ENCODE peak calls at places on chromosomes 12 and 14, in nine cellular contexts. One of them, this sample, is unnamed.

GRCh38 chr12:128025856-128026255 is 241.1 kb upstream of the TMEM132C start:
- DNase-seq in fibroblast of the aortic adventitia: no peak
- DNase-seq in choroid plexus epithelial cell: no peak
- DNase-seq in WTC11: no peak
- DNase-seq in BE2C: no peak
- DNase-seq in MCF 10A: no peak
- DNase-seq in tibial nerve: no peak
- DNase-seq in ovary: no peak
- DNase-seq in lung: no peak
- DNase-seq in this sample: no peak

GRCh38 chr12:81360916-81361315 is 283.0 kb downstream of the ACSS3 start:
- DNase-seq in ovary: no peak
- DNase-seq in tibial nerve: no peak
- DNase-seq in fibroblast of the aortic adventitia: no peak
- DNase-seq in BE2C: no peak
- DNase-seq in choroid plexus epithelial cell: no peak
- DNase-seq in WTC11: no peak
- DNase-seq in lung: no peak
- DNase-seq in MCF 10A: no peak
- DNase-seq in this sample: no peak

GRCh38 chr14:74083161-74083560 is 1.1 kb downstream of the ALDH6A1 start:
- DNase-seq in WTC11: no peak
- DNase-seq in choroid plexus epithelial cell: no peak
- DNase-seq in fibroblast of the aortic adventitia: no peak
- DNase-seq in tibial nerve: no peak
- DNase-seq in lung: no peak
- DNase-seq in ovary: no peak
- DNase-seq in MCF 10A: no peak
- DNase-seq in BE2C: no peak
- DNase-seq in this sample: no peak

GRCh38 chr14:77151918-77152588 is 10.5 kb upstream of the ZDHHC22 start:
- DNase-seq in choroid plexus epithelial cell: peak; percentile 56
- DNase-seq in tibial nerve: no peak
- DNase-seq in MCF 10A: peak; percentile 31
- DNase-seq in ovary: no peak
- DNase-seq in WTC11: no peak
- DNase-seq in BE2C: peak; percentile 23
- DNase-seq in lung: no peak
- DNase-seq in fibroblast of the aortic adventitia: peak; percentile 49
- DNase-seq in this sample: no peak

GRCh38 chr14:105486974-105487448 is 325 bp downstream of the CRIP1 start:
- DNase-seq in BE2C: peak; percentile 61
- DNase-seq in WTC11: peak; percentile 58
- DNase-seq in MCF 10A: no peak
- DNase-seq in choroid plexus epithelial cell: no peak
- DNase-seq in tibial nerve: no peak
- DNase-seq in ovary: no peak
- DNase-seq in fibroblast of the aortic adventitia: no peak
- DNase-seq in lung: peak; percentile 70
- DNase-seq in this sample: no peak

GRCh38 chr14:83120187-83120586 is 1586.5 kb upstream of the SEL1L start:
- DNase-seq in MCF 10A: peak; percentile 17
- DNase-seq in BE2C: no peak
- DNase-seq in tibial nerve: no peak
- DNase-seq in fibroblast of the aortic adventitia: no peak
- DNase-seq in lung: no peak
- DNase-seq in WTC11: no peak
- DNase-seq in choroid plexus epithelial cell: no peak
- DNase-seq in ovary: no peak
- DNase-seq in this sample: no peak

GRCh38 chr12:57881035-57881973 is 34.8 kb upstream of the CTDSP2 start:
- DNase-seq in tibial nerve: no peak
- DNase-seq in lung: no peak
- DNase-seq in MCF 10A: no peak
- DNase-seq in fibroblast of the aortic adventitia: peak; percentile 38
- DNase-seq in choroid plexus epithelial cell: peak; percentile 71
- DNase-seq in WTC11: no peak
- DNase-seq in BE2C: no peak
- DNase-seq in ovary: no peak
- DNase-seq in this sample: no peak

GRCh38 chr14:45251912-45252311 is 1.1 kb downstream of the MIS18BP1 start:
- DNase-seq in BE2C: no peak
- DNase-seq in ovary: no peak
- DNase-seq in choroid plexus epithelial cell: peak; percentile 44
- DNase-seq in lung: no peak
- DNase-seq in tibial nerve: no peak
- DNase-seq in WTC11: no peak
- DNase-seq in MCF 10A: peak; percentile 44
- DNase-seq in fibroblast of the aortic adventitia: peak; percentile 26
- DNase-seq in this sample: no peak

GRCh38 chr14:21833836-21834235 is 160.2 kb upstream of the OR4E1 start:
- DNase-seq in WTC11: no peak
- DNase-seq in fibroblast of the aortic adventitia: no peak
- DNase-seq in ovary: no peak
- DNase-seq in choroid plexus epithelial cell: no peak
- DNase-seq in MCF 10A: no peak
- DNase-seq in tibial nerve: no peak
- DNase-seq in BE2C: no peak
- DNase-seq in lung: no peak
- DNase-seq in this sample: no peak

GRCh38 chr12:112906712-112907414 is at the start of gene OAS1:
- DNase-seq in lung: peak; percentile 39
- DNase-seq in fibroblast of the aortic adventitia: peak; percentile 69
- DNase-seq in ovary: peak; percentile 20
- DNase-seq in MCF 10A: peak; percentile 74
- DNase-seq in WTC11: no peak
- DNase-seq in choroid plexus epithelial cell: peak; percentile 84
- DNase-seq in tibial nerve: no peak
- DNase-seq in BE2C: peak; percentile 48
- DNase-seq in this sample: no peak

GRCh38 chr12:125902991-125903390 is 837.8 kb downstream of the AACS start:
- DNase-seq in lung: no peak
- DNase-seq in choroid plexus epithelial cell: no peak
- DNase-seq in WTC11: no peak
- DNase-seq in BE2C: no peak
- DNase-seq in ovary: no peak
- DNase-seq in MCF 10A: no peak
- DNase-seq in fibroblast of the aortic adventitia: no peak
- DNase-seq in tibial nerve: no peak
- DNase-seq in this sample: no peak

GRCh38 chr14:78974691-78975090 is 804.5 kb downstream of the NRXN3 start:
- DNase-seq in ovary: no peak
- DNase-seq in MCF 10A: peak; percentile 8
- DNase-seq in tibial nerve: no peak
- DNase-seq in choroid plexus epithelial cell: no peak
- DNase-seq in fibroblast of the aortic adventitia: peak; percentile 59
- DNase-seq in WTC11: no peak
- DNase-seq in lung: no peak
- DNase-seq in BE2C: no peak
- DNase-seq in this sample: no peak

GRCh38 chr12:105100207-105100985 is 7.1 kb upstream of the WASHC4 start:
- DNase-seq in BE2C: no peak
- DNase-seq in tibial nerve: no peak
- DNase-seq in MCF 10A: peak; percentile 61
- DNase-seq in WTC11: no peak
- DNase-seq in fibroblast of the aortic adventitia: peak; percentile 77
- DNase-seq in ovary: no peak
- DNase-seq in choroid plexus epithelial cell: peak; percentile 84
- DNase-seq in lung: no peak
- DNase-seq in this sample: no peak

DNA sequence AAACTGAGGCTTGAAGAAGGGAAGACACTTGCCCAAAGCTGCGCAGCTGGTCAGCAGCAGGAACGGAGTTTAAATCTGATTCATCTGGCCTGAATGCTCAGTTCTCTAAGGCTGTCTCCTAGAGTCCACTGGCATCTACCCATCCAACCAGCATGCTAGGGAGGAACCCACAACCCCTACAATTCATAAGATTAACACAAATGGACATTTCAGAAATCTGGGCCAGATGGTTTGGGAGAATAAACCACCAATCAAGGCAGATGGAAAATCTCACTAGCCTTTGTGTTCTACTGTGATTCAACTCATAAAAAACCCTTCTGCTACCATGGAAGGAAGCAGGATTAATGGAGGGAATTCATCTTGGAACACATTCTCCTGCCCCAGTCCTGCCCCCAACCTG is 67.8 kb downstream of the WSCD2 start:
- DNase-seq in tibial nerve: no peak
- DNase-seq in ovary: no peak
- DNase-seq in MCF 10A: no peak
- DNase-seq in BE2C: no peak
- DNase-seq in lung: no peak
- DNase-seq in choroid plexus epithelial cell: no peak
- DNase-seq in fibroblast of the aortic adventitia: no peak
- DNase-seq in WTC11: no peak
- DNase-seq in this sample: no peak
- TF ChIP-seq CTCF in tibial nerve: no peak
- TF ChIP-seq CTCF in ovary: no peak
- TF ChIP-seq CTCF in MCF 10A: no peak
- TF ChIP-seq CTCF in BE2C: no peak
- TF ChIP-seq CTCF in lung: no peak
- TF ChIP-seq CTCF in choroid plexus epithelial cell: no peak
- TF ChIP-seq CTCF in fibroblast of the aortic adventitia: no peak
- TF ChIP-seq CTCF in WTC11: no peak
- TF ChIP-seq CTCF in this sample: no peak

GRCh38 chr12:401235-402126 is at the start of gene CCDC77:
- DNase-seq in BE2C: peak; percentile 92
- DNase-seq in ovary: peak; percentile 86
- DNase-seq in WTC11: peak; percentile 93
- DNase-seq in choroid plexus epithelial cell: peak; percentile 93
- DNase-seq in tibial nerve: peak; percentile 78
- DNase-seq in fibroblast of the aortic adventitia: peak; percentile 91
- DNase-seq in MCF 10A: peak; percentile 95
- DNase-seq in lung: peak; percentile 92
- DNase-seq in this sample: peak; percentile 95
- TF ChIP-seq CTCF in BE2C: peak; percentile 20
- TF ChIP-seq CTCF in ovary: peak; percentile 23
- TF ChIP-seq CTCF in WTC11: no peak
- TF ChIP-seq CTCF in choroid plexus epithelial cell: peak; percentile 46
- TF ChIP-seq CTCF in tibial nerve: peak; percentile 38
- TF ChIP-seq CTCF in fibroblast of the aortic adventitia: peak; percentile 29
- TF ChIP-seq CTCF in MCF 10A: peak; percentile 6
- TF ChIP-seq CTCF in lung: peak; percentile 12
- TF ChIP-seq CTCF in this sample: no peak

GRCh38 chr14:71408362-71409035 is 501.2 kb downstream of the PCNX1 start:
- DNase-seq in lung: no peak
- DNase-seq in BE2C: no peak
- DNase-seq in tibial nerve: no peak
- DNase-seq in choroid plexus epithelial cell: peak; percentile 35
- DNase-seq in ovary: no peak
- DNase-seq in fibroblast of the aortic adventitia: no peak
- DNase-seq in WTC11: no peak
- DNase-seq in MCF 10A: no peak
- DNase-seq in this sample: no peak

GRCh38 chr14:71399057-71399487 is 491.8 kb downstream of the PCNX1 start:
- DNase-seq in ovary: no peak
- DNase-seq in MCF 10A: no peak
- DNase-seq in fibroblast of the aortic adventitia: peak; percentile 15
- DNase-seq in BE2C: no peak
- DNase-seq in tibial nerve: no peak
- DNase-seq in WTC11: no peak
- DNase-seq in lung: no peak
- DNase-seq in choroid plexus epithelial cell: no peak
- DNase-seq in this sample: no peak

GRCh38 chr14:71405676-71406075 is 498.4 kb downstream of the PCNX1 start:
- DNase-seq in ovary: no peak
- DNase-seq in lung: no peak
- DNase-seq in BE2C: no peak
- DNase-seq in choroid plexus epithelial cell: no peak
- DNase-seq in fibroblast of the aortic adventitia: no peak
- DNase-seq in MCF 10A: no peak
- DNase-seq in tibial nerve: no peak
- DNase-seq in WTC11: no peak
- DNase-seq in this sample: no peak

GRCh38 chr14:71400821-71401447 is 493.7 kb downstream of the PCNX1 start:
- DNase-seq in choroid plexus epithelial cell: peak; percentile 60
- DNase-seq in ovary: no peak
- DNase-seq in lung: no peak
- DNase-seq in WTC11: no peak
- DNase-seq in fibroblast of the aortic adventitia: peak; percentile 68
- DNase-seq in tibial nerve: no peak
- DNase-seq in BE2C: no peak
- DNase-seq in MCF 10A: no peak
- DNase-seq in this sample: no peak

DNA sequence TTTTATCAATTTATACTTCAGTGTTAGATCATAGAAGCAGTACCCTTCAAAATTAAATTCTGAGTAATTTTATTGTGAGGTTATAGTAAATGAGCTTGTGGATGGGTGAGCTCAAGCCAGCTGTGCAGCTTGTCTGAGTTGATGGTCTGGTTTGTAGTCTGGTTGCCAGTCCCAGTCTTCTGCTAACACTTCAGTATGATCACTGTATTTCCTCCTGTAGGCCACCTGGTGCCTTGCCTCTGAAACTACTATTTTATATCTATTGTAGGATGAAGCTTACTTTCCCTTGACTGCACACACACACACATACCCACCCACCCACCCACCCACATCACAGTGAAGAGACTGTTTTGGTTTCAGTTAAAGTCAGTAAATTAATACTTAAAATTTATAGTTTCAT is 496.4 kb downstream of the PCNX1 start:
- DNase-seq in ovary: no peak
- DNase-seq in WTC11: no peak
- DNase-seq in BE2C: peak; percentile 39
- DNase-seq in fibroblast of the aortic adventitia: peak; percentile 46
- DNase-seq in lung: no peak
- DNase-seq in MCF 10A: peak; percentile 42
- DNase-seq in tibial nerve: no peak
- DNase-seq in choroid plexus epithelial cell: peak; percentile 76
- DNase-seq in this sample: no peak
- TF ChIP-seq CTCF in ovary: no peak
- TF ChIP-seq CTCF in WTC11: no peak
- TF ChIP-seq CTCF in BE2C: peak; percentile 39
- TF ChIP-seq CTCF in fibroblast of the aortic adventitia: peak; percentile 23
- TF ChIP-seq CTCF in lung: no peak
- TF ChIP-seq CTCF in MCF 10A: peak; percentile 18
- TF ChIP-seq CTCF in tibial nerve: no peak
- TF ChIP-seq CTCF in choroid plexus epithelial cell: peak; percentile 52
- TF ChIP-seq CTCF in this sample: peak; percentile 23

DNA sequence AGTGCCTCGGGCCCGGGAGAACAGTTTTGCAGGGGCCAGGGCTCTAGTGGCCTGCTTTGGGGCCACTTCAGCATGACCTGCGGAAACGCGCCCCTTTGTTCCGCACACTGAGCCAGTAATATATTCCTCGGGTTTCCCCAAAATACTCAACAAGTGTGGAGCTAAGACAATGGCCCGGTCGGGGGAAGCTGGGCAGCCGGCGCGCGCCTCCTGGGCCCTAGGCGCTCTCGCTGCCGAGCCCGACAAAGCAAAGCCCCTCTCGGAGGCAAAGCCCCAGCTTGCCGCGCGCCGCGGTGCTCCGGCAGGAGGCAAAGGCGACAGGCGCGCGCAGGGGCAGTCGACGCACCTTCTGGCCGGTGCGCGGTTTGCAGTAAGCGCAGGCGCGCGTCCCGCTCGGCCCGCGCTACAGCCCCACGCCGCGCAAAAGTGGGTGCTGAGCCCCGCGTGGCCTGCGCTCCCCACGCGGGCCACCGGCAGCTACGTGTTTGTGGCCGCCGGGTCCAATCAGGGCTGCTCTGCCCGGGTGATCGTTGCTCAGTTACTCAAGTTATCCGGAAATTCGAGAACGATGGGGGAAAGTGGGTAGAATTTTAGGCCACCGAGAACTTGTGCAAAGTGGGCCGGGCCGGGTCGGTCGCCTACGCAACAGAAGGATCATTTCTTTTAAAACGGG is 3.2 kb downstream of the RFX4 start:
- DNase-seq in MCF 10A: no peak
- DNase-seq in WTC11: peak; percentile 75
- DNase-seq in tibial nerve: no peak
- DNase-seq in choroid plexus epithelial cell: no peak
- DNase-seq in fibroblast of the aortic adventitia: no peak
- DNase-seq in ovary: no peak
- DNase-seq in lung: no peak
- DNase-seq in BE2C: no peak
- DNase-seq in this sample: no peak
- TF ChIP-seq CTCF in MCF 10A: no peak
- TF ChIP-seq CTCF in WTC11: no peak
- TF ChIP-seq CTCF in tibial nerve: no peak
- TF ChIP-seq CTCF in choroid plexus epithelial cell: no peak
- TF ChIP-seq CTCF in fibroblast of the aortic adventitia: no peak
- TF ChIP-seq CTCF in ovary: no peak
- TF ChIP-seq CTCF in lung: no peak
- TF ChIP-seq CTCF in BE2C: no peak
- TF ChIP-seq CTCF in this sample: no peak